ENCODE peak calls at places on chromosomes 4 and X, in five cellular contexts. A is testis, Z is HepG2, H is lower leg skin, O is right lobe of liver. B is an unnamed sample.

GRCh38 chr4:185467101-185467500 is 4.4 kb downstream of the CCDC110 start:
- DNase-seq in A (no peak), Z (no peak), H (no peak), O (no peak), B (no peak)

GRCh38 chr4:40870076-40870624 is 120.4 kb downstream of the NSUN7 start:
- DNase-seq in A (no peak), Z (no peak), H (no peak), O (no peak), B (no peak)

GRCh38 chrX:7514871-7515599 is 327.9 kb upstream of the VCX start:
- DNase-seq in A (no peak), Z (no peak), H (peak; percentile 13), O (no peak), B (no peak)

GRCh38 chrX:53288173-53288572 is 6.8 kb upstream of the IQSEC2 start:
- DNase-seq in A (no peak), Z (no peak), H (no peak), O (no peak), B (no peak)

GRCh38 chr4:128528793-128529553 is 241.4 kb upstream of the PGRMC2 start:
- DNase-seq in A (no peak), Z (peak; percentile 58), H (peak; percentile 68), O (no peak), B (no peak)

GRCh38 chr4:118278473-118279274 is 74.1 kb downstream of the PRSS12 start:
- DNase-seq in A (peak; percentile 98), Z (peak; percentile 93), H (peak; percentile 94), O (peak; percentile 99), B (peak; percentile 95)

GRCh38 chr4:183987987-183988392 is 82.9 kb downstream of the STOX2 start:
- DNase-seq in A (peak; percentile 86), Z (peak; percentile 7), H (peak; percentile 71), O (no peak), B (no peak)

GRCh38 chrX:13747836-13748235 is 13.3 kb downstream of the OFD1 start:
- DNase-seq in A (peak; percentile 68), Z (peak; percentile 21), H (no peak), O (no peak), B (peak; percentile 52)

GRCh38 chr4:137961051-137961438 is 281.1 kb downstream of the SLC7A11 start:
- DNase-seq in A (no peak), Z (no peak), H (peak; percentile 55), O (no peak), B (no peak)

GRCh38 chr4:20421586-20421985 is 169.9 kb downstream of the SLIT2 start:
- DNase-seq in A (no peak), Z (no peak), H (no peak), O (no peak), B (no peak)

GRCh38 chr4:53716471-53717063 is 125.3 kb upstream of the LNX1 start:
- DNase-seq in A (no peak), Z (no peak), H (no peak), O (no peak), B (no peak)

GRCh38 chr4:131638776-131639175 is 1510.3 kb upstream of the PCDH10 start:
- DNase-seq in A (no peak), Z (no peak), H (no peak), O (no peak), B (no peak)

GRCh38 chr4:56139241-56139827 is 190.6 kb downstream of the CEP135 start:
- DNase-seq in A (no peak), Z (no peak), H (no peak), O (no peak), B (no peak)

GRCh38 chr4:81165853-81166430 is 49.1 kb downstream of the PRKG2 start:
- DNase-seq in A (no peak), Z (no peak), H (peak; percentile 41), O (no peak), B (no peak)

GRCh38 chrX:135974279-135974856 is 580 bp upstream of the MMGT1 start:
- DNase-seq in A (peak; percentile 86), Z (peak; percentile 2), H (peak; percentile 51), O (peak; percentile 84), B (peak; percentile 72)

GRCh38 chr4:150938873-150939499 is 76.1 kb downstream of the LRBA start:
- DNase-seq in A (no peak), Z (no peak), H (no peak), O (no peak), B (no peak)

GRCh38 chr4:96519291-96519690 is 679.4 kb downstream of the PDHA2 start:
- DNase-seq in A (no peak), Z (no peak), H (no peak), O (no peak), B (no peak)

GRCh38 chr4:48554606-48555005 is 64.6 kb downstream of the ZAR1 start:
- DNase-seq in A (no peak), Z (no peak), H (no peak), O (no peak), B (no peak)

GRCh38 chr4:105712766-105713165 is 4.2 kb downstream of the GSTCD start:
- DNase-seq in A (no peak), Z (no peak), H (no peak), O (no peak), B (no peak)

GRCh38 chrX:39440734-39441305 is 639.6 kb downstream of the MID1IP1 start:
- DNase-seq in A (no peak), Z (no peak), H (no peak), O (no peak), B (peak; percentile 67)

GRCh38 chr4:87555751-87556619 is 26.8 kb upstream of the SPARCL1 start:
- DNase-seq in A (no peak), Z (no peak), H (no peak), O (no peak), B (no peak)

GRCh38 chr4:183398298-183399129 is 45.9 kb upstream of the CDKN2AIP start:
- DNase-seq in A (peak; percentile 78), Z (peak; percentile 51), H (peak; percentile 36), O (peak; percentile 82), B (peak; percentile 81)

GRCh38 chrX:22577181-22577580 is 304.5 kb downstream of the CBLL2 start:
- DNase-seq in A (no peak), Z (no peak), H (no peak), O (no peak), B (no peak)

DNA sequence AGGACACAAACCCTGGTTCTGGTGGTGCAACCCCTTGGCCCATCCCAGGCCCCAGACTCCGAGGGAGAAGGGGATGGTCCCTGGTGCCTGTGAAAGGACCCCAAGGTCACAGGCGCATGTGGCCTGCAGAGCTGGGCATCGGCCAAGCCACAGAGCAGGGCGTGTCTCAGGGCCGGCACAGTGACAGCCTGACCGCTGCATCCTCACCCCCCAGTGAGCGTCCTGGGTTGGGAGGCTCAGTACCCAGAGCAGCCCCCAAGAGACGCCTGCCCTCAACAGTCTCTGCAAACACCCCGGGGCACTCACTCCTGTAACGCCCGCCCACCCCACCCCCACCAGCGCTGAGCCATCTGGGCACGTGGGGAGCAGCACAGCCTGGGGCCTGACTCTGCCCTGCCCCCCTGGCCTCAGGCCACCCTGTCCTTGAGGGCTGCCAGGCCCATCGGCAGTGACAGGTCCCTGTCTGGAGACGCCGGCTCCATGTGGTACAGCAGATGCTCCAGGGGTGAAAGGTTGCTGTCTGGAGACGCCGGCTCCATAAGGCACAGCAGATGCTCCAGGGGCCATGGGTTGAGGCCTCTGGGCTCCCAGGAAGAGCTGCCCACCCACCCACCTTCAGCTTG is 24.5 kb upstream of the CPLX1 start:
- DNase-seq in A (no peak), Z (no peak), H (no peak), O (peak; percentile 22), B (no peak)
- TF ChIP-seq POLR2A in A (no peak), Z (no peak), H (no peak), O (no peak), B (no peak)

GRCh38 chrX:108437789-108438623 is at the start of gene COL4A6:
- DNase-seq in A (peak; percentile 38), Z (peak; percentile 23), H (peak; percentile 13), O (no peak), B (peak; percentile 39)

GRCh38 chrX:108443065-108443464 is 3.4 kb downstream of the COL4A5 start:
- DNase-seq in A (no peak), Z (no peak), H (no peak), O (no peak), B (no peak)

GRCh38 chrX:108437354-108437753 is 868 bp downstream of the COL4A6 start:
- DNase-seq in A (no peak), Z (no peak), H (no peak), O (no peak), B (peak; percentile 3)

GRCh38 chrX:108439961-108440696 is 491 bp downstream of the COL4A5 start:
- DNase-seq in A (peak; percentile 20), Z (no peak), H (no peak), O (no peak), B (peak; percentile 56)

DNA sequence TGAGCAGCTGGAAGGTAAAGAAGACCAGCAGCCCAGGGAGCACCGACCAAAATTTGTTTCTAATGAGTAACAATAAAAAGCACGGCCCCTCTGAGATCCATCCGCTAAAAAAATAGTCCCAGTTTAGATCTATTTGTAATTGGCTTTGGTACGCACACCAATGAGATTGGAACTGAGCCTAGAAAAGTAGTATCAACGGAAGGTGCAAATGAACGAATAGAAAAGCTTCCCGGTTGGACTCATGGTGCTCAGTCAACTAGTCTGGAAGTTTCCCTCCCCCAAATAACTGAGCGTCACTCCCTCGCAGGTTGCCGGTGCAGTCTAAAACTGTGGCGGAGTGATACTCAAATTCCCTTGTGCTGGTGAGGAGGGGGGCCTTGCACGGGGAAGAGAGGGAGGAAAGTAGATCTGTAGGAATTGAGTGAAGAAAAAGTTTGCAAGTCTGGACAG is at the start of gene COL4A5:
- DNase-seq in A (peak; percentile 71), Z (peak; percentile 84), H (peak; percentile 13), O (no peak), B (peak; percentile 84)
- TF ChIP-seq POLR2A in A (no peak), Z (no peak), H (no peak), O (no peak), B (no peak)

DNA sequence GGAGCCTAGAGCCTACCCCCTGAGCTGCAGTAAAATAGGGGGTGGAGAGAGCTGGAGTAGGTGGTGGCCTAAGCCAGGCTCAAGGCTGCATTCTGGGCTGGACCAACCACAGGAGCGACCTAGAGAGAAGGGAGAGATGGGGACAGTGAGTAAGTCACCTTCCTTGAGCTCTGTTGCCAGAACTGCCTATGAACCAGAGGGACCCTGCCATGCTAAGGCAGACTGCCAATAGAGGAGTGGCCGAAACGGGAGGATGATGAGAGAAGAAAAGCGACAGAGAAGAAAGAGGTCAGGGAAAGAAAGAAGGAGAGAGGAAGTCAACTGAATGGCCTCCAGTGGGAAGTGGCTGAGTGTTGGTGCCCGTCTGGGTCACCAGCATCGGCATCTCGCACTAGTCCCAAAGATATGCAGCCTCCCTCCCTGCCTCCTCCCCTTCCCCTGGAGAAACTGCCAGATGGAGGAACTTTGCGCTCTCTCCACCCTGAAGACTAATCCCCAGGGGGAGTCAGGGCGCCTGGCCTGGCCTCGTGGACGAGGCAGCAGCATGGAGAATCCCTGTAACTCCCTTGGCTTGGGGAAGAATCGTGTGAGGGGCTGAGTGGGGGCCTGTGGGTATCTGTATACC is 28.8 kb downstream of the ELF4 start:
- DNase-seq in A (no peak), Z (no peak), H (no peak), O (no peak), B (no peak)
- TF ChIP-seq POLR2A in A (no peak), Z (no peak), H (no peak), O (no peak), B (no peak)

GRCh38 chrX:49133759-49134158 is 10.2 kb upstream of the GPKOW start:
- DNase-seq in A (no peak), Z (no peak), H (no peak), O (no peak), B (no peak)
- TF ChIP-seq POLR2A in A (no peak), Z (no peak), H (no peak), O (no peak), B (no peak)